ENCODE peak calls at places on chromosomes 4 and X, in six cellular contexts. G is H1, W is HepG2, N is K562, F is SK-N-SH, P is GM12878. D is an unnamed sample.
A peak's percentile ranks its signal among the peaks of the same experiment; 100 is the strongest.

GRCh38 chr4:41851621-41852020 is 83.6 kb upstream of the TMEM33 start:
- DNase-seq in G (no peak), W (no peak), N (no peak), F (no peak), P (no peak), D (no peak)

GRCh38 chr4:165398570-165398969 is 19.8 kb downstream of the CPE start:
- DNase-seq in G (no peak), W (no peak), N (peak; percentile 20), F (peak; percentile 59), P (no peak), D (peak; percentile 50)

GRCh38 chr4:140901736-140902336 is 145.7 kb upstream of the TBC1D9 start:
- DNase-seq in G (no peak), W (no peak), N (no peak), F (peak; percentile 64), P (no peak), D (no peak)

GRCh38 chrX:12865359-12865758 is 1.5 kb upstream of the TLR7 start:
- DNase-seq in G (no peak), W (no peak), N (no peak), F (no peak), P (no peak), D (no peak)

GRCh38 chrX:71367396-71367795 is 1.2 kb downstream of the TAF1 start:
- DNase-seq in G (no peak), W (no peak), N (no peak), F (no peak), P (no peak), D (no peak)

GRCh38 chr4:36249605-36250004 is 5.3 kb upstream of the ARAP2 start:
- DNase-seq in G (no peak), W (no peak), N (no peak), F (no peak), P (no peak), D (no peak)

GRCh38 chrX:20545538-20545937 is 278.8 kb upstream of the RPS6KA3 start:
- DNase-seq in G (no peak), W (no peak), N (no peak), F (no peak), P (no peak), D (no peak)

GRCh38 chr4:94441838-94442237 is 9.9 kb upstream of the PDLIM5 start:
- DNase-seq in G (no peak), W (no peak), N (no peak), F (no peak), P (no peak), D (no peak)

GRCh38 chr4:179200681-179201080 is 1758.4 kb upstream of the AGA start:
- DNase-seq in G (no peak), W (no peak), N (no peak), F (no peak), P (no peak), D (no peak)

GRCh38 chr4:17494258-17494657 is 17.6 kb downstream of the QDPR start:
- DNase-seq in G (no peak), W (no peak), N (peak; percentile 57), F (no peak), P (no peak), D (no peak)
- TF ChIP-seq SIN3A in G (no peak), W (no peak), N (no peak), F (no peak), P (no peak), D (no peak)

GRCh38 chr4:10101559-10102192 is 14.9 kb downstream of the WDR1 start:
- DNase-seq in G (no peak), W (no peak), N (no peak), F (no peak), P (no peak), D (no peak)
- H3K9ac ChIP-seq in G (no peak overlapping the region), W (no peak overlapping the region), N (no peak overlapping the region), F (no peak overlapping the region), P (no peak overlapping the region), D (no peak overlapping the region)

DNA sequence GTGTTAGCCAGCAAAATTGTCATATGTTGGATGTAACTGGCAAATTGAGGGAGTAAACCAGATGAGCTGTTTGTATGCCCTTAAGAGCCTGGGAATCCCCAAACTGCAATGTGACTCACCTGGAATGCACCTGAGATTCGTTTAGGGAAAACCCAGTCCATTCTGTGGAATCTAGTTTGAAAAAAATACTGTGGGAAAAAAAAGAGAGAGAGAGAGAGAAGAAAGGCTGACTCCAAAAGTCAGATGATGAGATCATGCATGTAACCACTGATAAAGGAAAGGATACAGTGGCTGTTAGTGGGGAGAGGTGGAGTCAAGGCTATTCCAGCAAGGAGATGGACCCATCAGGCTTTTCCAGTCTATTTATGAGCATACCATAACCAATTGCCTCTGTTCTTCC is 48.5 kb downstream of the SLC9A7 start:
- DNase-seq in G (no peak), W (peak; percentile 0), N (no peak), F (no peak), P (no peak), D (no peak)
- TF ChIP-seq SIN3A in G (no peak), W (no peak), N (no peak), F (no peak), P (no peak), D (no peak)

GRCh38 chrX:139023531-139023930 is 312.0 kb upstream of the FGF13 start:
- DNase-seq in G (no peak), W (no peak), N (no peak), F (no peak), P (no peak), D (no peak)
- H3K9ac ChIP-seq in G (no peak overlapping the region), W (no peak overlapping the region), N (no peak overlapping the region), F (no peak overlapping the region), P (no peak overlapping the region), D (no peak overlapping the region)

D was measured in HCT116.